ENCODE peak calls at places on chromosomes 7 and 10, in five cellular contexts. A is NCI-H69; T is activated CD4-positive, alpha-beta T cell treated with anti-CD3 and anti-CD28 coated beads, Interleukin-2, amount 50 U/mL, for 4 hours; K is HFF-Myc; Y is GM03348. N is an unnamed sample.

GRCh38 chr7:154855366-154855765 is 147.6 kb downstream of the PAXIP1 start:
- DNase-seq in A (no peak), T (no peak), K (no peak), Y (no peak), N (no peak)

GRCh38 chr7:3217166-3217565 is 83.9 kb upstream of the SDK1 start:
- DNase-seq in A (no peak), Y (no peak), K (no peak), T (no peak), N (no peak)

GRCh38 chr10:5416981-5417380 is 4.6 kb downstream of the NET1 start:
- DNase-seq in Y (no peak), K (no peak), A (peak), T (no peak), N (peak)

GRCh38 chr10:125472037-125472607 is 210.8 kb downstream of the TEX36 start:
- DNase-seq in Y (no peak), T (no peak), K (no peak), A (no peak), N (no peak)

GRCh38 chr10:73837072-73837471 is 25.7 kb upstream of the NDST2 start:
- DNase-seq in Y (peak), K (no peak), A (no peak), T (no peak), N (peak)

GRCh38 chr7:42414028-42414427 is 177.0 kb upstream of the GLI3 start:
- DNase-seq in A (no peak), Y (peak), K (peak), T (no peak), N (no peak)

GRCh38 chr10:29140151-29140550 is 148.7 kb upstream of the LYZL1 start:
- DNase-seq in T (no peak), K (no peak), A (no peak), Y (no peak), N (no peak)

GRCh38 chr7:114141415-114141814 is 222.6 kb upstream of the PPP1R3A start:
- DNase-seq in K (peak), Y (no peak), T (no peak), A (peak), N (no peak)

GRCh38 chr10:43440782-43441134 is 3.8 kb downstream of the ZNF487 start:
- DNase-seq in T (no peak), K (no peak), A (no peak), Y (no peak), N (no peak)

GRCh38 chr10:126087274-126087673 is 190.9 kb downstream of the FANK1 start:
- DNase-seq in Y (no peak), A (peak), K (no peak), T (no peak), N (no peak)

GRCh38 chr10:1666147-1666546 is 71.2 kb downstream of the ADARB2 start:
- DNase-seq in K (no peak), A (no peak), Y (no peak), T (no peak), N (no peak)

GRCh38 chr7:24871765-24872164 is 108.2 kb downstream of the OSBPL3 start:
- DNase-seq in A (peak), K (no peak), Y (no peak), T (no peak), N (no peak)

GRCh38 chr7:73718438-73718881 is 1.0 kb downstream of the STX1A start:
- DNase-seq in K (no peak), T (peak), Y (no peak), A (no peak), N (no peak)

GRCh38 chr7:128082431-128082830 is 51.2 kb upstream of the LRRC4 start:
- DNase-seq in A (no peak), Y (no peak), K (no peak), T (no peak), N (no peak)

GRCh38 chr7:1852781-1853618 is 182.9 kb downstream of the ELFN1 start:
- DNase-seq in Y (no peak), K (no peak), A (no peak), T (no peak), N (no peak)

GRCh38 chr10:5943536-5943935 is 33.8 kb downstream of the IL15RA start:
- DNase-seq in K (no peak), T (no peak), A (peak), Y (peak), N (no peak)

GRCh38 chr7:36984710-36985308 is 260.5 kb upstream of the AOAH start:
- DNase-seq in K (no peak), Y (no peak), A (peak), T (no peak), N (no peak)

GRCh38 chr10:91797077-91797690 is 1.0 kb upstream of the TNKS2 start:
- DNase-seq in A (peak), K (no peak), Y (no peak), T (no peak), N (no peak)

GRCh38 chr10:31272841-31273240 is 46.2 kb upstream of the ZEB1 start:
- DNase-seq in T (no peak), Y (no peak), K (no peak), A (no peak), N (no peak)

GRCh38 chr10:3248526-3249255 is 76.1 kb upstream of the PITRM1 start:
- DNase-seq in K (peak), A (peak), T (no peak), Y (peak), N (no peak)

GRCh38 chr7:112143567-112143966 is 62.6 kb downstream of the DOCK4 start:
- DNase-seq in K (peak), Y (peak), T (no peak), A (no peak), N (no peak)

GRCh38 chr10:34124522-34125035 is 690.5 kb downstream of the PARD3 start:
- DNase-seq in Y (peak), T (no peak), K (peak), A (peak), N (no peak)

GRCh38 chr10:17216217-17216900 is 11.7 kb upstream of the VIM start:
- DNase-seq in Y (peak), A (no peak), T (no peak), K (peak), N (no peak)

GRCh38 chr10:95447733-95448132 is 113.4 kb downstream of the SORBS1 start:
- DNase-seq in Y (peak), A (peak), K (no peak), T (no peak), N (no peak)

GRCh38 chr10:15725603-15726002 is 5.9 kb upstream of the ITGA8 start:
- DNase-seq in K (peak), Y (peak), A (peak), T (no peak), N (peak)

GRCh38 chr7:1321411-1322239 is 89.0 kb downstream of the UNCX start:
- DNase-seq in K (no peak), Y (no peak), T (no peak), A (no peak), N (no peak)

GRCh38 chr7:73725703-73726466 is 6.4 kb upstream of the STX1A start:
- DNase-seq in Y (peak), K (peak), T (peak), A (peak), N (peak)

GRCh38 chr7:13077466-13077865 is 390.0 kb downstream of the ARL4A start:
- DNase-seq in Y (peak), A (no peak), K (no peak), T (no peak), N (no peak)

GRCh38 chr7:518630-519428 is 817 bp downstream of the PDGFA start:
- DNase-seq in Y (peak), K (no peak), A (peak), T (no peak), N (peak)